ENCODE peak calls at places on chromosomes 2 and 18, in five cellular contexts. C is fibroblast of lung, P is IMR-90, R is hepatocyte, F is neural progenitor cell. S is an unnamed sample. For H3K4me1, the result is how much of the 10 kb centered on the place peaks cover.

GRCh38 chr2:70966681-70967080 is 11.7 kb upstream of the ANKRD53 start:
- DNase-seq in C (no peak), P (no peak), R (no peak), F (no peak), S (no peak)

GRCh38 chr2:47662547-47662946 is 120.4 kb upstream of the MSH6 start:
- DNase-seq in C (no peak), P (no peak), R (no peak), F (no peak), S (no peak)

GRCh38 chr2:43236256-43236655 is 9.8 kb upstream of the ZFP36L2 start:
- DNase-seq in C (no peak), P (no peak), R (no peak), F (no peak), S (no peak)

GRCh38 chr2:226796840-226797288 is 2.8 kb downstream of the IRS1 start:
- DNase-seq in C (peak), P (peak), R (peak), F (no peak), S (peak)

GRCh38 chr2:68251187-68251854 is 1.0 kb downstream of the PPP3R1 start:
- DNase-seq in C (peak), P (peak), R (peak), F (peak), S (peak)

GRCh38 chr18:70397259-70397925 is 108.5 kb downstream of the SOCS6 start:
- DNase-seq in C (no peak), P (peak), R (no peak), F (no peak), S (peak)

GRCh38 chr2:96243843-96244242 is 22.0 kb downstream of the TMEM127 start:
- DNase-seq in C (no peak), P (no peak), R (no peak), F (no peak), S (no peak)

GRCh38 chr2:158618859-158619490 is 162.2 kb downstream of the PKP4 start:
- DNase-seq in C (no peak), P (peak), R (no peak), F (no peak), S (no peak)

GRCh38 chr2:174717273-174717672 is 47.0 kb downstream of the CHRNA1 start:
- DNase-seq in C (peak), P (peak), R (no peak), F (no peak), S (peak)

GRCh38 chr2:219197388-219197787 is 9.2 kb upstream of the ZFAND2B start:
- DNase-seq in C (no peak), P (no peak), R (no peak), F (no peak), S (no peak)

GRCh38 chr18:29840101-29840500 is 1202.4 kb downstream of the DSC3 start:
- DNase-seq in C (peak), P (peak), R (peak), F (no peak), S (no peak)

GRCh38 chr18:2102022-2102421 is 469.3 kb downstream of the METTL4 start:
- DNase-seq in C (no peak), P (no peak), R (no peak), F (no peak), S (no peak)

GRCh38 chr18:69961718-69962117 is 14.0 kb upstream of the CD226 start:
- DNase-seq in C (no peak), P (no peak), R (no peak), F (no peak), S (no peak)

GRCh38 chr18:424071-424868 is 76.2 kb downstream of the COLEC12 start:
- DNase-seq in C (no peak), P (no peak), R (no peak), F (no peak), S (peak)

GRCh38 chr2:159196393-159196925 is 90.0 kb downstream of the WDSUB1 start:
- DNase-seq in C (no peak), P (no peak), R (no peak), F (no peak), S (no peak)

GRCh38 chr2:42795871-42796301 is 3.5 kb upstream of the HAAO start:
- DNase-seq in C (peak), P (peak), R (no peak), F (no peak), S (peak)

GRCh38 chr2:204177977-204178522 is 241.5 kb downstream of the ICOS start:
- DNase-seq in C (peak), P (no peak), R (peak), F (peak), S (peak)

GRCh38 chr2:214730248-214730647 is 79.2 kb downstream of the BARD1 start:
- DNase-seq in C (no peak), P (peak), R (no peak), F (no peak), S (no peak)

GRCh38 chr2:133039531-133039930 is 369.5 kb upstream of the LYPD1 start:
- DNase-seq in C (no peak), P (peak), R (no peak), F (no peak), S (no peak)

GRCh38 chr2:191665286-191665685 is 12.7 kb upstream of the NABP1 start:
- DNase-seq in C (no peak), P (peak), R (no peak), F (no peak), S (peak)

GRCh38 chr2:183284606-183285005 is 160.4 kb downstream of the NUP35 start:
- DNase-seq in C (no peak), P (peak), R (no peak), F (no peak), S (peak)

GRCh38 chr2:233853883-233854240 is 473 bp downstream of the HJURP start:
- DNase-seq in C (no peak), P (no peak), R (no peak), F (no peak), S (no peak)

GRCh38 chr18:74012954-74013630 is 134.5 kb downstream of the FBXO15 start:
- DNase-seq in C (no peak), P (no peak), R (no peak), F (peak), S (no peak)

GRCh38 chr2:231052494-231053451 is 3.9 kb upstream of the PSMD1 start:
- DNase-seq in C (peak), P (peak), R (peak), F (peak), S (peak)

GRCh38 chr2:16716051-16716450 is 50.4 kb upstream of the CYRIA start:
- DNase-seq in C (no peak), P (no peak), R (no peak), F (no peak), S (no peak)

GRCh38 chr2:225177098-225177497 is 134.8 kb upstream of the DOCK10 start:
- DNase-seq in C (peak), P (peak), R (no peak), F (no peak), S (no peak)

GRCh38 chr2:191593622-191594416 is 84.1 kb upstream of the NABP1 start:
- DNase-seq in C (no peak), P (peak), R (no peak), F (no peak), S (peak)

GRCh38 chr2:12770569-12770968 is 53.8 kb downstream of the TRIB2 start:
- DNase-seq in C (no peak), P (no peak), R (no peak), F (no peak), S (no peak)

GRCh38 chr2:217897816-217898806 is 104.7 kb downstream of the TNS1 start:
- DNase-seq in C (no peak), P (no peak), R (peak), F (no peak), S (peak)

GRCh38 chr2:38959938-38960608 is 70.4 kb downstream of the ARHGEF33 start:
- DNase-seq in C (peak), P (peak), R (peak), F (peak), S (peak)

GRCh38 chr2:227164745-227165350 is 424 bp downstream of the COL4A3 start:
- DNase-seq in C (no peak), P (no peak), R (peak), F (peak), S (peak)

GRCh38 chr2:134170269-134170668 is 83.6 kb upstream of the MGAT5 start:
- DNase-seq in C (peak), P (peak), R (no peak), F (no peak), S (peak)

GRCh38 chr2:104834431-104834830 is 19.5 kb upstream of the POU3F3 start:
- DNase-seq in C (no peak), P (no peak), R (no peak), F (no peak), S (no peak)

GRCh38 chr2:227394403-227394802 is 6.7 kb upstream of the SCYGR1 start:
- DNase-seq in C (no peak), P (no peak), R (no peak), F (no peak), S (no peak)

DNA sequence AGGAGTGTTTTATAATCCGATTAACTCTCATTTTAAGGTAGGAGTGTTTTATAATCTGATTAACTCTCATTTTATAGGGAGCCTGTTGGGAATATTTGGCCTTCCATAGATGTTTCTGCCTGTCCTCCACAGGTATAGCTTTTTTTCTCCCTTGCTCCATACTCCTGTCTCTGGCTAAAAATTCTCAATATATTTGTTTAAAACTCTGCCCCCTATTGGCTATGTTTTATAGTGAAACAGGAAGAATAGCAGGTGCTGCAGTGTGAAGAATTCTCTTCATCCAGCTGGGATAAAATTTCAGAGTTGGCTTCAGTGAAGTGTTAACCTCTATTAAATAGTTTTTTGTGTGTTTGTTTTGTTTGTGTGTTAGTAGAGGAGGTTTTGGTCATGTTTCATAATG is 1046.0 kb upstream of the TMEFF2 start:
- DNase-seq in C (no peak), P (no peak), R (peak), F (peak), S (no peak)
- TF ChIP-seq CTCF in C (no peak), P (no peak), R (peak), F (peak), S (no peak)

GRCh38 chr2:54904836-54905235 is 145.4 kb downstream of the RTN4 start:
- DNase-seq in C (no peak), P (no peak), R (peak), F (no peak), S (no peak)

GRCh38 chr2:54906711-54907110 is 143.5 kb downstream of the RTN4 start:
- DNase-seq in C (no peak), P (no peak), R (no peak), F (no peak), S (no peak)

GRCh38 chr2:54902763-54903162 is 147.5 kb downstream of the RTN4 start:
- DNase-seq in C (no peak), P (no peak), R (no peak), F (no peak), S (no peak)

GRCh38 chr2:54901224-54901986 is 148.8 kb downstream of the RTN4 start:
- DNase-seq in C (no peak), P (no peak), R (no peak), F (no peak), S (no peak)

DNA sequence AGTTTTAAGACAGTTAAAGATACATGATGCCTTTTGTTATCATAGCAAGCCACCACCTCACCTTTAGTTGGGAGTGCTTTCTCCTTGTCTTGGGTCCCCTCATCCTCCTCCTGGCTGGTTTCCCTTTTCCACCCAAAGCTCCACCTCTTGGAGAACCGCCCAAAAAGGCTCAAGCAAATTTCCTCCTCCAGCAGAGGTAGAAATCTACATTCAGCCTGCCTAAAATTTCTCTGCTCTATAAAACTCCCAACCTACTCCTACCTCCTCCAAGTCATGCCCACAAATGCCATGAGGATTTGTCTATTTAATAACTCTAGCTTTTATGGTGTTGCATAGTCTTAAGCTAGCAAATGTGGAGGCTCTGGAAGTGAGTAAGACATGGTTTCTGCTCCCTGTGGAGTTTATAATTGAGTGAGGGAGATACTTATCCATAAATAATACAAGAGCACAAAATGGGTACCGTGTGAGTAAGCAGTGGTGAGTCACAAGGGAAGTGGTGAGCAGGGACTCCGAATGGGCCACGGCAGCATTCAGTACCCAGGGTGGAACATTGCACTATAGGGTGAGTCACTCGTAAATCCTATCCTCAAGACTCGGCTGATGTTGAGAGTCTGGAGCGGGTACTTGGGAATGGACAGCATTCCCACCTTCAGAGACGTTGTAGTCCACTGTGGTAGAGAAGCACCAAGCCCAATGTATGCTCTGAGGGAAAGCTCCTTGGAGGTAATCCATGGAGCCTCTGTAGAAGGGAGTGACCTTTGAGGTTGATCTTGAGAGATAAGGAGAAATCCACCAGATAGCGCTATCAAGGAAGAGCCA is 146.3 kb downstream of the RTN4 start:
- DNase-seq in C (peak), P (peak), R (peak), F (no peak), S (peak)
- H3K4me1 ChIP-seq in C (under half), P (under half), R (under half), F (under half), S (under half)

GRCh38 chr2:5172923-5173322 is 519.3 kb upstream of the SOX11 start:
- DNase-seq in C (no peak), P (no peak), R (no peak), F (no peak), S (no peak)
- H3K4me2 ChIP-seq in C (no peak), P (no peak), R (no peak), F (no peak), S (no peak)

GRCh38 chr2:11532434-11533055 is 1.3 kb upstream of the GREB1 start:
- DNase-seq in C (peak), P (peak), R (no peak), F (no peak), S (no peak)
- TF ChIP-seq CTCF in C (no peak), P (no peak), R (no peak), F (no peak), S (no peak)

GRCh38 chr2:25310965-25311865 is 30.5 kb downstream of the DNMT3A start:
- DNase-seq in C (no peak), P (no peak), R (no peak), F (peak), S (no peak)

GRCh38 chr2:25312958-25313710 is 28.6 kb downstream of the DNMT3A start:
- DNase-seq in C (no peak), P (no peak), R (no peak), F (no peak), S (no peak)

GRCh38 chr2:25310690-25310964 is 31.1 kb downstream of the DNMT3A start:
- DNase-seq in C (no peak), P (no peak), R (no peak), F (no peak), S (no peak)

GRCh38 chr2:25313711-25314513 is 27.8 kb downstream of the DNMT3A start:
- DNase-seq in C (no peak), P (no peak), R (no peak), F (no peak), S (no peak)

GRCh38 chr2:25311866-25312575 is 29.7 kb downstream of the DNMT3A start:
- DNase-seq in C (no peak), P (no peak), R (no peak), F (no peak), S (no peak)
- H3K4me1 ChIP-seq in C (under half), P (under half), R (under half), F (under half), S (under half)

GRCh38 chr2:173092844-173093402 is 17.3 kb downstream of the MAP3K20 start:
- DNase-seq in C (no peak), P (no peak), R (no peak), F (no peak), S (no peak)
- H3K4me2 ChIP-seq in C (peak), P (no peak), R (no peak), F (no peak), S (peak)

DNA sequence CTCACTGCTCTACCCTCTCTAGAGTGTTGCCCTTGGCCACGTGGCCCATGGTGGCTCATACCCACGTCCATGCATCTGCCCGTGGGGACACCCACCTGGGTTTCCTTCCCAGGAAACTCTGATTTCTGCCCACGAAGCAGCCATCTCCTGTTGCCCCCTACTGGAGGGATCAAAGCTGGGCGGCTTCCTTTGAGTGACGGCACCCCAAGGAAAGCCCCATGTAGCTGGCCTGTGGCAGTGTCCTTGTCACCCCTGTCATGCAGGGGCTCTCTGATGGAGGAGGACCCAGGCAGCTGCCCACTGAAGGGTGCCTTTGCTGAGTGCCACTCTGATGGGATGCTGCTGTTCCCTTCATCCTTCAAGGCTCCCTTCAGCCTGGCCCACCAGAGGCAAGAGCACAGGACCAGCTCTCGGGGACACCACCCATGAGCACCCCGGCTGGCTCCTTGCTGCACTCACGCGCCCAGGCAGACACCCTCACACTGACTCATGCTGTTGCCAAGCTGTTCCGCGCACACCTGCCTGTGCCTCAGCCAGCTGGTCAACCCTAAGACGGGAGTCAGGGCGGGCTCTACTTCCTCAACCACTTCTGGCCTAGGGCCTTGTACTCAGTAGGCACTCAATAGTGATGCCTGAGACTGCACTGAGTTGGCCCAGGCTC is 101.1 kb downstream of the CTIF start:
- DNase-seq in C (no peak), P (no peak), R (no peak), F (peak), S (peak)
- TF ChIP-seq CTCF in C (peak), P (peak), R (no peak), F (peak), S (peak)

DNA sequence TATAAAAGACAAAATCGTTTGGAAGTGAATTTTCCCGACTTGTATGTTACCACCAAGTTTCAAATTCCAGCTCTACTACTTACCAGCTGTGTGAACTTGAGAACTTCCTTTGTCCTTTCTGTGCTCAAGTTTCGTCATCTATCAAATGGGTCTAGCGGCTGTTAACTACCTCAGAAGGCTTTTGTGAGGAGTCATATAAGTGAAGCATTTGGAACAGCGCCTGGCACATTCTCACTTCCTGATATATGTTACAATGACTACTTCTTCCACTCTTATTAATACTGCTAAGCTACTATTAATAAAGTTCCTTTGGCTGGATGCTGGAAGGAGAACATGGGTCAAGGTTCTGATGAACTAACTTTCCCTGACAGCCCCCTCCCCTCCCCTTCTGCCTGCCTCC is 104.5 kb downstream of the MEIS1 start:
- DNase-seq in C (peak), P (peak), R (no peak), F (no peak), S (no peak)
- H3K4me1 ChIP-seq in C (under half), P (under half), R (under half), F (half or more), S (under half)

GRCh38 chr2:18911416-18911815 is 322.0 kb upstream of the NT5C1B start:
- DNase-seq in C (no peak), P (no peak), R (no peak), F (no peak), S (no peak)
- H3K4me2 ChIP-seq in C (peak), P (peak), R (no peak), F (no peak), S (peak)

GRCh38 chr2:143176606-143177005 is 47.4 kb downstream of the ARHGAP15 start:
- DNase-seq in C (no peak), P (no peak), R (no peak), F (peak), S (no peak)

GRCh38 chr2:143177081-143177786 is 48.0 kb downstream of the ARHGAP15 start:
- DNase-seq in C (peak), P (no peak), R (no peak), F (no peak), S (no peak)

GRCh38 chr2:143169105-143169504 is 39.9 kb downstream of the ARHGAP15 start:
- DNase-seq in C (no peak), P (no peak), R (no peak), F (no peak), S (no peak)

GRCh38 chr2:143175435-143175834 is 46.2 kb downstream of the ARHGAP15 start:
- DNase-seq in C (no peak), P (no peak), R (no peak), F (no peak), S (no peak)

DNA sequence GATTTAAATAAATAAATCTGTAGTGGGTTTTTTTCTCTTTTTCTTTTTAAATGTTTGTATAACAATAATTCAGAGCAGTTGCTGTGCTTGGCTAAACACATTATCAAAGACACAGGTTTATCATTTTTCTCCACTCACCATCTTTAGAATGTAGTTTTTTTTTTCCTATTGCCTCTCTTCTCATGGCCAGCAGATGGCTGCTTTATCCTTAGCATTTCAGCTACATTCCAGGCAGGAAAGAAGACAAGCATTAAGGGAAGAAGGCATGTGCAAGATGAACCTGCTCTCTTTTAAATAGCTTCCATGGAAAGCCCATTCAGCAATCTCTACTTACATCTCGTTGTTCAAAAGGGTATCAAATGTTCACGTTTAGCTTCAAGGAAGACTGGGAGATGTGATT is 42.6 kb downstream of the ARHGAP15 start:
- DNase-seq in C (peak), P (peak), R (peak), F (peak), S (no peak)
- TF ChIP-seq CTCF in C (peak), P (peak), R (peak), F (peak), S (peak)

S was measured in osteoblast.